ENCODE peak calls at places on chromosomes 6 and 20, in five cellular contexts. R is stimulated activated CD4-positive, alpha-beta T cell treated with anti-CD3 and anti-CD28 coated beads, Interleukin-4, amount 100 ng/mL, for 1 hour; W is head of caudate nucleus; J is NCI-H2171; U is AG08395. G is an unnamed sample.

GRCh38 chr20:18004389-18005031 is 35.7 kb downstream of the MGME1 start:
- DNase-seq in R (no peak), W (no peak), J (peak), U (no peak), G (no peak)

GRCh38 chr20:35226775-35227681 is 538 bp downstream of the MMP24 start:
- DNase-seq in R (peak), W (peak), J (peak), U (peak), G (peak)

GRCh38 chr6:74925683-74926082 is 280.2 kb downstream of the COL12A1 start:
- DNase-seq in R (no peak), W (no peak), J (no peak), U (no peak), G (no peak)

GRCh38 chr6:56799966-56800365 is 154.9 kb upstream of the BEND6 start:
- DNase-seq in R (no peak), W (no peak), J (no peak), U (no peak), G (no peak)

GRCh38 chr20:63957004-63957689 is 931 bp upstream of the UCKL1 start:
- DNase-seq in R (peak), W (peak), J (peak), U (peak), G (peak)

GRCh38 chr20:1281279-1282057 is 15.4 kb downstream of the SNPH start:
- DNase-seq in R (no peak), W (peak), J (no peak), U (no peak), G (no peak)

GRCh38 chr6:112145080-112145573 is 57.7 kb downstream of the FAM229B start:
- DNase-seq in R (no peak), W (no peak), J (peak), U (no peak), G (no peak)

GRCh38 chr20:48839518-48839917 is 11.7 kb upstream of the PREX1 start:
- DNase-seq in R (no peak), W (no peak), J (no peak), U (no peak), G (no peak)

GRCh38 chr6:44016131-44016870 is 111.0 kb downstream of the MRPL14 start:
- DNase-seq in R (no peak), W (no peak), J (no peak), U (no peak), G (no peak)

GRCh38 chr20:46122071-46122470 is 4.0 kb downstream of the CD40 start:
- DNase-seq in R (no peak), W (no peak), J (no peak), U (peak), G (no peak)

GRCh38 chr6:22437665-22438064 is 131.7 kb upstream of the HDGFL1 start:
- DNase-seq in R (no peak), W (no peak), J (no peak), U (no peak), G (no peak)

GRCh38 chr20:25066386-25066785 is 8.4 kb upstream of the ACSS1 start:
- DNase-seq in R (no peak), W (no peak), J (no peak), U (no peak), G (no peak)

GRCh38 chr6:150236544-150236943 is 93.7 kb downstream of the PPP1R14C start:
- DNase-seq in R (no peak), W (no peak), J (no peak), U (no peak), G (peak)

GRCh38 chr6:26064619-26065257 is 22.5 kb upstream of the HFE start:
- DNase-seq in R (peak), W (no peak), J (peak), U (peak), G (peak)